ENCODE peak calls at places on chromosomes 12 and 14, in four cellular contexts. Y, I, J and U are unnamed samples.

GRCh38 chr12:91877461-91878230 is 268.0 kb downstream of the BTG1 start:
- DNase-seq in Y (no peak), I (no peak), J (no peak), U (no peak)

GRCh38 chr12:116183741-116184141 is 93.8 kb downstream of the MED13L start:
- DNase-seq in Y (no peak), I (no peak), J (no peak), U (no peak)

GRCh38 chr12:88493651-88494050 is 86.6 kb downstream of the KITLG start:
- DNase-seq in Y (no peak), I (no peak), J (no peak), U (no peak)

GRCh38 chr12:94761559-94761958 is 111.2 kb upstream of the TMCC3 start:
- DNase-seq in Y (no peak), I (peak; percentile 9), J (no peak), U (peak; percentile 75)

GRCh38 chr12:14970467-14970866 is 2.4 kb upstream of the PDE6H start:
- DNase-seq in Y (no peak), I (no peak), J (no peak), U (no peak)

GRCh38 chr12:112992541-112993398 is 14.5 kb downstream of the OAS2 start:
- DNase-seq in Y (peak; percentile 91), I (peak; percentile 63), J (peak; percentile 84), U (peak; percentile 61)

GRCh38 chr14:73125746-73126145 is 10.6 kb upstream of the PSEN1 start:
- DNase-seq in Y (no peak), I (no peak), J (no peak), U (no peak)

GRCh38 chr12:92331383-92331782 is 185.7 kb upstream of the BTG1 start:
- DNase-seq in Y (no peak), I (no peak), J (no peak), U (no peak)

GRCh38 chr14:103123634-103124500 is 606 bp downstream of the TNFAIP2 start:
- DNase-seq in Y (peak; percentile 82), I (no peak), J (peak; percentile 50), U (no peak)

GRCh38 chr12:85468356-85469157 is 188.5 kb downstream of the ALX1 start:
- DNase-seq in Y (peak; percentile 67), I (peak; percentile 25), J (peak; percentile 9), U (peak; percentile 36)

GRCh38 chr12:74283646-74284045 is 254.0 kb upstream of the ATXN7L3B start:
- DNase-seq in Y (no peak), I (no peak), J (no peak), U (no peak)

GRCh38 chr14:104091061-104091926 is 5.8 kb downstream of the ASPG start:
- DNase-seq in Y (peak; percentile 48), I (no peak), J (no peak), U (no peak)

GRCh38 chr12:67649165-67650126 is 901 bp downstream of the DYRK2 start:
- DNase-seq in Y (peak; percentile 50), I (no peak), J (peak; percentile 64), U (no peak)

GRCh38 chr12:101678081-101678480 is 19.4 kb upstream of the CHPT1 start:
- DNase-seq in Y (no peak), I (no peak), J (no peak), U (no peak)

GRCh38 chr12:21324551-21324950 is 10.2 kb downstream of the SLCO1A2 start:
- DNase-seq in Y (no peak), I (no peak), J (no peak), U (no peak)

GRCh38 chr14:103016071-103016470 is 41.3 kb downstream of the CDC42BPB start:
- DNase-seq in Y (no peak), I (no peak), J (no peak), U (no peak)

GRCh38 chr12:39798977-39799376 is 179.4 kb upstream of the ABCD2 start:
- DNase-seq in Y (no peak), I (no peak), J (no peak), U (no peak)

GRCh38 chr12:122870867-122871664 is 24.9 kb downstream of the VPS37B start:
- DNase-seq in Y (no peak), I (no peak), J (no peak), U (no peak)

GRCh38 chr12:85057370-85057963 is 21.3 kb downstream of the LRRIQ1 start:
- DNase-seq in Y (peak; percentile 60), I (peak; percentile 30), J (peak; percentile 23), U (peak; percentile 39)

GRCh38 chr12:41348198-41348597 is 160.1 kb downstream of the PDZRN4 start:
- DNase-seq in Y (no peak), I (no peak), J (no peak), U (no peak)

GRCh38 chr12:123269395-123269892 is 2.2 kb downstream of the CDK2AP1 start:
- DNase-seq in Y (peak; percentile 81), I (peak; percentile 30), J (peak; percentile 65), U (no peak)

GRCh38 chr14:102739190-102739469 is 38.1 kb upstream of the TRAF3 start:
- DNase-seq in Y (peak; percentile 44), I (no peak), J (no peak), U (no peak)

GRCh38 chr12:128783129-128783574 is 40.6 kb downstream of the SLC15A4 start:
- DNase-seq in Y (no peak), I (no peak), J (no peak), U (no peak)

GRCh38 chr12:31118831-31119530 is 45.3 kb downstream of the DDX11 start:
- DNase-seq in Y (peak; percentile 72), I (no peak), J (peak; percentile 58), U (peak; percentile 12)

GRCh38 chr12:85644508-85644907 is 191.7 kb downstream of the RASSF9 start:
- DNase-seq in Y (no peak), I (no peak), J (no peak), U (no peak)

GRCh38 chr12:12474931-12475485 is 87.7 kb downstream of the DUSP16 start:
- DNase-seq in Y (peak; percentile 26), I (no peak), J (peak; percentile 18), U (no peak)

GRCh38 chr14:96676161-96676560 is 121.0 kb upstream of the VRK1 start:
- DNase-seq in Y (no peak), I (no peak), J (no peak), U (no peak)

GRCh38 chr12:44000309-44000952 is 164.6 kb downstream of the TMEM117 start:
- DNase-seq in Y (peak; percentile 58), I (peak; percentile 81), J (peak; percentile 27), U (peak; percentile 60)

GRCh38 chr14:100213956-100214767 is 24.8 kb upstream of the YY1 start:
- DNase-seq in Y (peak; percentile 92), I (peak; percentile 85), J (peak; percentile 94), U (peak; percentile 77)
- H3K27me3 ChIP-seq in Y (no peaks in the 10 kb centered on the region), I (no peaks in the 10 kb centered on the region), J (no peaks in the 10 kb centered on the region), U (no peaks in the 10 kb centered on the region)

DNA sequence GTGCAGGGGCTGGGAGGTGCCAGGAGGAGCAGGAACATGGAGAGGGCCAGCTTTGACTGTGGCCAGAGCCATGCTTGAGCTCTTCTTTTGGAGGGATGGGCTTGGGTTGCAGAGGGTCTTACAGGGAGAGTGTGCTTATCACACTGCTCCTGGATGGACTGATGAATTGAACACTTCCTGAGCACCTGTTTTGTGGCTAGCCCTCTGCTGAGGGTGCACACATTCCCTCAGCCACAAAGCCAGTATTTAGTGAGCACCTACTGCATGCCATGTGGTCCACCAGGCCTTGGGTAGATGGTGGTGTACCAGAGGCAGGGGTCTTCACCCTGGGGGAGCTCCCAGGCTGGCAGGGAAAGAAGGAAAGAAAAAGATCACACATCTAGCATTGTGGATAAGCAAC is 118.9 kb downstream of the SLC25A47 start:
- DNase-seq in Y (peak; percentile 29), I (no peak), J (no peak), U (no peak)
- TF ChIP-seq FOSL1 in Y (no peak), I (no peak), J (no peak), U (no peak)

GRCh38 chr12:57909056-57909455 is 32.3 kb upstream of the ATP23 start:
- DNase-seq in Y (no peak), I (no peak), J (no peak), U (no peak)
- H3K27me3 ChIP-seq in Y (peaks cover 4% of the 10 kb centered on the region), I (peaks cover 43% of the 10 kb centered on the region), J (no peaks in the 10 kb centered on the region), U (no peaks in the 10 kb centered on the region)

GRCh38 chr14:20622816-20623291 is 18.6 kb downstream of the OR6S1 start:
- DNase-seq in Y (no peak), I (no peak), J (no peak), U (no peak)

GRCh38 chr14:20618328-20618749 is 23.2 kb downstream of the OR6S1 start:
- DNase-seq in Y (no peak), I (no peak), J (no peak), U (no peak)

GRCh38 chr14:20617138-20618003 is 24.1 kb downstream of the OR6S1 start:
- DNase-seq in Y (no peak), I (no peak), J (no peak), U (no peak)

GRCh38 chr14:20623798-20624197 is 17.7 kb downstream of the OR6S1 start:
- DNase-seq in Y (no peak), I (no peak), J (no peak), U (no peak)

DNA sequence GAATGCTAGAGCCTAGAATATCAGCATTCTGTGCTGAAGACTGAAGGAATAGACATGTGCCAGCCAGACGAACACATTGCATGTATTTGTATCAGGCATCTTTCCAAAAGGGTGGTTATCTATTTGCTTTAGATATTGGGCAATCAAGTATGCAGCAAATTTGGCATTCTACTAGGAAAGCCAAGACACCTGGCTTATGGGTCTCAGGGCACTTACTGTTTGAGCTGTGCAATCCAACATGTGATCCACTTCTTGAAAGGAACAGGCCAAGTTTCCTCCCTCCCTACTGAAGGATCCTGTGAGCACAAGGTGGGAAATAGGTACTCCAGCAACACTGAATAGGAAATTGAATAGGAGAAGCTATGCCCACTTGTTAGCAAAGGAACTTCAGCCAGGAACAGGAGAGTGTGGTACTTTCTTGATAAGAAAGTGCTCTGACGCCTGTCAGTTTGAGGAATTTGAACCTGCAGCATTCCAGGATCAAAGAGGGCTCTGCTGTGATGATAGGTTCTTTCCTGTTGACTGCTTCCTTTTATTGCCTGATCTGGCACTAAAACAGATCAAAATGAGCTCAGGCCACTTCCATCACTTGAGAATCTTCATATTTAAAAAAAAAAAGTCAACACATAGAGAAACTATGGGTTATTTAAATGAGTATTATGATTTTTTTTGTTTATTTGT is 20.6 kb downstream of the OR6S1 start:
- DNase-seq in Y (no peak), I (peak; percentile 73), J (no peak), U (no peak)
- TF ChIP-seq FOSL1 in Y (no peak), I (no peak), J (no peak), U (no peak)